ENCODE peak calls at places on chromosomes 7 and 10, in seven cellular contexts. U, D, Y, Z, F, H and X are unnamed samples.
A peak's percentile ranks its signal among the peaks of the same experiment; 100 is the strongest.

GRCh38 chr10:51030480-51030879 is 43.8 kb upstream of the PRKG1 start:
- DNase-seq in U (no peak), D (no peak), Y (no peak), Z (no peak), F (peak; percentile 1), H (no peak), X (no peak)

GRCh38 chr10:79299397-79300370 is 47.6 kb upstream of the PPIF start:
- DNase-seq in U (no peak), D (no peak), Y (no peak), Z (no peak), F (no peak), H (no peak), X (no peak)

GRCh38 chr10:69439813-69440506 is 11.3 kb upstream of the TSPAN15 start:
- DNase-seq in U (no peak), D (no peak), Y (no peak), Z (no peak), F (no peak), H (no peak), X (peak; percentile 65)

GRCh38 chr10:26703974-26704373 is 6.5 kb downstream of the PDSS1 start:
- DNase-seq in U (no peak), D (no peak), Y (no peak), Z (no peak), F (no peak), H (no peak), X (no peak)

GRCh38 chr7:106926892-106927291 is 61.8 kb downstream of the PIK3CG start:
- DNase-seq in U (no peak), D (no peak), Y (no peak), Z (no peak), F (no peak), H (no peak), X (no peak)

GRCh38 chr7:110762514-110762913 is 328.4 kb upstream of the LRRN3 start:
- DNase-seq in U (no peak), D (no peak), Y (no peak), Z (no peak), F (no peak), H (no peak), X (no peak)

GRCh38 chr7:29940199-29940598 is 49.4 kb downstream of the SCRN1 start:
- DNase-seq in U (no peak), D (no peak), Y (no peak), Z (no peak), F (no peak), H (no peak), X (no peak)

GRCh38 chr10:129764011-129764900 is 199.8 kb downstream of the EBF3 start:
- DNase-seq in U (no peak), D (no peak), Y (no peak), Z (no peak), F (no peak), H (no peak), X (peak; percentile 5)

GRCh38 chr7:20206104-20206896 is 10.9 kb downstream of the MACC1 start:
- DNase-seq in U (no peak), D (no peak), Y (no peak), Z (no peak), F (no peak), H (no peak), X (no peak)

GRCh38 chr10:96470108-96470743 is 43.5 kb downstream of the TLL2 start:
- DNase-seq in U (peak; percentile 51), D (no peak), Y (peak; percentile 47), Z (no peak), F (peak; percentile 63), H (no peak), X (no peak)

GRCh38 chr7:105796365-105796764 is 80.0 kb downstream of the ATXN7L1 start:
- DNase-seq in U (no peak), D (no peak), Y (no peak), Z (no peak), F (no peak), H (no peak), X (no peak)

GRCh38 chr7:101166909-101167644 is 1.7 kb upstream of the VGF start:
- DNase-seq in U (no peak), D (no peak), Y (no peak), Z (no peak), F (peak; percentile 40), H (no peak), X (no peak)

GRCh38 chr10:46094931-46095755 is 49.1 kb upstream of the MSMB start:
- DNase-seq in U (peak; percentile 49), D (no peak), Y (no peak), Z (no peak), F (peak; percentile 36), H (no peak), X (no peak)

GRCh38 chr10:1938317-1938716 is 201.0 kb upstream of the ADARB2 start:
- DNase-seq in U (no peak), D (no peak), Y (no peak), Z (peak; percentile 22), F (no peak), H (peak; percentile 64), X (no peak)

GRCh38 chr7:157282141-157282801 is 54.5 kb upstream of the DNAJB6 start:
- DNase-seq in U (no peak), D (no peak), Y (no peak), Z (no peak), F (no peak), H (no peak), X (no peak)

GRCh38 chr7:45324683-45325237 is 167.2 kb downstream of the RAMP3 start:
- DNase-seq in U (no peak), D (no peak), Y (no peak), Z (no peak), F (peak; percentile 15), H (no peak), X (no peak)

GRCh38 chr7:149714910-149715471 is 58.4 kb downstream of the ZNF467 start:
- DNase-seq in U (peak; percentile 65), D (no peak), Y (no peak), Z (peak; percentile 9), F (no peak), H (no peak), X (no peak)

GRCh38 chr10:32031920-32032319 is 24.3 kb downstream of the KIF5B start:
- DNase-seq in U (no peak), D (no peak), Y (no peak), Z (no peak), F (peak; percentile 91), H (no peak), X (no peak)

GRCh38 chr10:24278519-24278889 is 69.6 kb downstream of the KIAA1217 start:
- DNase-seq in U (no peak), D (no peak), Y (no peak), Z (no peak), F (no peak), H (no peak), X (no peak)

GRCh38 chr7:27193335-27194001 is 6.4 kb downstream of the HOXA13 start:
- DNase-seq in U (peak; percentile 23), D (no peak), Y (no peak), Z (no peak), F (no peak), H (no peak), X (no peak)

GRCh38 chr7:43522406-43523156 is 60.3 kb upstream of the STK17A start:
- DNase-seq in U (no peak), D (no peak), Y (no peak), Z (no peak), F (no peak), H (no peak), X (no peak)

GRCh38 chr7:70785427-70785826 is 346.5 kb upstream of the GALNT17 start:
- DNase-seq in U (no peak), D (no peak), Y (no peak), Z (no peak), F (no peak), H (no peak), X (no peak)

GRCh38 chr7:23353172-23353571 is 54.0 kb downstream of the MALSU1 start:
- DNase-seq in U (no peak), D (no peak), Y (no peak), Z (no peak), F (no peak), H (no peak), X (no peak)

GRCh38 chr7:152462995-152463713 is 27.4 kb upstream of the KMT2C start:
- DNase-seq in U (no peak), D (no peak), Y (no peak), Z (no peak), F (peak; percentile 56), H (no peak), X (peak; percentile 66)

GRCh38 chr7:150356265-150356897 is 12.2 kb upstream of the REPIN1 start:
- DNase-seq in U (no peak), D (no peak), Y (peak; percentile 63), Z (no peak), F (peak; percentile 67), H (no peak), X (no peak)

GRCh38 chr7:84247591-84247990 is 53.0 kb upstream of the SEMA3A start:
- DNase-seq in U (no peak), D (no peak), Y (no peak), Z (no peak), F (no peak), H (no peak), X (no peak)

GRCh38 chr7:50393076-50393475 is 57.1 kb downstream of the FIGNL1 start:
- DNase-seq in U (peak; percentile 73), D (no peak), Y (no peak), Z (peak; percentile 32), F (no peak), H (no peak), X (no peak)

GRCh38 chr7:133134810-133135209 is 52.9 kb upstream of the CHCHD3 start:
- DNase-seq in U (no peak), D (no peak), Y (no peak), Z (no peak), F (no peak), H (no peak), X (no peak)

GRCh38 chr10:17428616-17429097 is 25.7 kb downstream of the ST8SIA6 start:
- DNase-seq in U (peak; percentile 63), D (no peak), Y (no peak), Z (peak; percentile 46), F (no peak), H (peak; percentile 72), X (no peak)

GRCh38 chr10:49759787-49760551 is 2.2 kb downstream of the OGDHL start:
- DNase-seq in U (no peak), D (no peak), Y (no peak), Z (no peak), F (no peak), H (no peak), X (no peak)

GRCh38 chr10:124074471-124075109 is 18.8 kb downstream of the CHST15 start:
- DNase-seq in U (peak; percentile 28), D (no peak), Y (no peak), Z (no peak), F (no peak), H (no peak), X (no peak)

GRCh38 chr7:143384148-143384547 is 3.0 kb downstream of the ZYX start:
- DNase-seq in U (no peak), D (no peak), Y (no peak), Z (no peak), F (no peak), H (no peak), X (peak; percentile 51)

GRCh38 chr10:133405272-133405671 is 11.3 kb downstream of the MTG1 start:
- DNase-seq in U (no peak), D (no peak), Y (no peak), Z (no peak), F (no peak), H (no peak), X (no peak)

GRCh38 chr7:127252736-127253288 is at the start of gene GRM8:
- DNase-seq in U (peak; percentile 31), D (peak; percentile 47), Y (peak; percentile 62), Z (no peak), F (peak; percentile 43), H (no peak), X (peak; percentile 52)